ENCODE peak calls at places on chromosomes 4 and X, in seven cellular contexts. C is effector memory CD8-positive, alpha-beta T cell; G is hypothalamus; U is cardiac muscle cell; Y is WTC11; L is stimulated activated CD4-positive, alpha-beta T cell treated with anti-CD3 and anti-CD28 coated beads, Interleukin-4, amount 100 ng/mL, for 24 hours; H is glutamatergic neuron. T is an unnamed sample.
A peak's percentile ranks its signal among the peaks of the same experiment; 100 is the strongest.

GRCh38 chrX:109911046-109911445 is 91.9 kb upstream of the TMEM164 start:
- DNase-seq in U (peak; percentile 22), C (no peak), Y (no peak), G (no peak), H (no peak), L (no peak), T (no peak)

GRCh38 chrX:104522386-104522785 is 43.6 kb upstream of the IL1RAPL2 start:
- DNase-seq in U (no peak), G (no peak), L (no peak), Y (peak; percentile 26), C (no peak), H (no peak), T (no peak)

GRCh38 chr4:26589699-26590098 is 5.8 kb downstream of the TBC1D19 start:
- DNase-seq in U (no peak), G (no peak), C (no peak), L (no peak), H (no peak), Y (no peak), T (no peak)

GRCh38 chrX:74015379-74016019 is 288.5 kb upstream of the ZCCHC13 start:
- DNase-seq in L (peak; percentile 63), U (peak; percentile 80), C (peak; percentile 40), G (peak; percentile 15), Y (peak; percentile 38), H (peak; percentile 32), T (no peak)

GRCh38 chr4:7160951-7161440 is 31.3 kb upstream of the SORCS2 start:
- DNase-seq in C (no peak), L (no peak), Y (no peak), G (no peak), U (no peak), H (no peak), T (no peak)

GRCh38 chrX:136221851-136222513 is 29.2 kb downstream of the MAP7D3 start:
- DNase-seq in H (no peak), U (no peak), C (no peak), Y (no peak), G (no peak), L (no peak), T (no peak)

GRCh38 chrX:141975839-141976238 is 72.1 kb downstream of the MAGEC1 start:
- DNase-seq in Y (no peak), C (no peak), H (no peak), L (no peak), G (no peak), U (no peak), T (no peak)

GRCh38 chr4:83114576-83114975 is at the start of gene PLAC8:
- DNase-seq in G (no peak), U (peak; percentile 27), Y (no peak), L (peak; percentile 27), H (no peak), C (peak; percentile 34), T (no peak)

GRCh38 chrX:134186362-134187121 is 50.4 kb upstream of the CCDC160 start:
- DNase-seq in C (peak; percentile 27), U (no peak), H (no peak), L (peak; percentile 50), G (no peak), Y (no peak), T (no peak)

GRCh38 chr4:171025776-171026175 is 787.4 kb upstream of the GALNTL6 start:
- DNase-seq in C (no peak), H (no peak), U (no peak), G (no peak), Y (no peak), L (no peak), T (no peak)